ENCODE peak calls at places on chromosomes 13 and 19, in five cellular contexts. One of them, this sample, is unnamed.

GRCh38 chr19:38587562-38587961 is 30.2 kb downstream of the MAP4K1 start:
- DNase-seq in psoas muscle: no peak
- DNase-seq in astrocyte of the spinal cord: no peak
- DNase-seq in cardiac muscle cell: no peak
- DNase-seq in fibroblast of the aortic adventitia: no peak
- DNase-seq in this sample: no peak

GRCh38 chr13:49303533-49304252 is 56.0 kb downstream of the CDADC1 start:
- DNase-seq in cardiac muscle cell: no peak
- DNase-seq in psoas muscle: peak; percentile 24
- DNase-seq in astrocyte of the spinal cord: no peak
- DNase-seq in fibroblast of the aortic adventitia: no peak
- DNase-seq in this sample: no peak

GRCh38 chr13:92842145-92842544 is 384.5 kb upstream of the GPC6 start:
- DNase-seq in psoas muscle: no peak
- DNase-seq in astrocyte of the spinal cord: peak; percentile 91
- DNase-seq in fibroblast of the aortic adventitia: peak; percentile 96
- DNase-seq in cardiac muscle cell: peak; percentile 91
- DNase-seq in this sample: no peak

GRCh38 chr13:113616281-113616906 is 31.8 kb downstream of the TFDP1 start:
- DNase-seq in cardiac muscle cell: peak; percentile 84
- DNase-seq in astrocyte of the spinal cord: peak; percentile 8
- DNase-seq in psoas muscle: no peak
- DNase-seq in fibroblast of the aortic adventitia: no peak
- DNase-seq in this sample: no peak

GRCh38 chr13:98340026-98340425 is 163.0 kb upstream of the RNF113B start:
- DNase-seq in astrocyte of the spinal cord: no peak
- DNase-seq in fibroblast of the aortic adventitia: no peak
- DNase-seq in psoas muscle: no peak
- DNase-seq in cardiac muscle cell: peak; percentile 20
- DNase-seq in this sample: no peak

GRCh38 chr19:38661996-38662395 is 14.5 kb downstream of the ACTN4 start:
- DNase-seq in psoas muscle: no peak
- DNase-seq in astrocyte of the spinal cord: no peak
- DNase-seq in fibroblast of the aortic adventitia: no peak
- DNase-seq in cardiac muscle cell: no peak
- DNase-seq in this sample: no peak

GRCh38 chr13:38430761-38431160 is 81.1 kb downstream of the UFM1 start:
- DNase-seq in fibroblast of the aortic adventitia: no peak
- DNase-seq in cardiac muscle cell: no peak
- DNase-seq in psoas muscle: no peak
- DNase-seq in astrocyte of the spinal cord: no peak
- DNase-seq in this sample: no peak

GRCh38 chr13:98226520-98226919 is 49.5 kb upstream of the RNF113B start:
- DNase-seq in fibroblast of the aortic adventitia: no peak
- DNase-seq in cardiac muscle cell: no peak
- DNase-seq in psoas muscle: no peak
- DNase-seq in astrocyte of the spinal cord: no peak
- DNase-seq in this sample: no peak

GRCh38 chr13:59120297-59120843 is 1043.4 kb downstream of the DIAPH3 start:
- DNase-seq in fibroblast of the aortic adventitia: peak; percentile 33
- DNase-seq in astrocyte of the spinal cord: no peak
- DNase-seq in cardiac muscle cell: peak; percentile 31
- DNase-seq in psoas muscle: no peak
- DNase-seq in this sample: no peak

GRCh38 chr19:31943305-31943704 is 402.1 kb upstream of the ZNF507 start:
- DNase-seq in psoas muscle: no peak
- DNase-seq in fibroblast of the aortic adventitia: no peak
- DNase-seq in cardiac muscle cell: no peak
- DNase-seq in astrocyte of the spinal cord: no peak
- DNase-seq in this sample: no peak

GRCh38 chr13:102191951-102192461 is 209.8 kb downstream of the FGF14 start:
- DNase-seq in astrocyte of the spinal cord: peak; percentile 62
- DNase-seq in psoas muscle: no peak
- DNase-seq in fibroblast of the aortic adventitia: peak; percentile 87
- DNase-seq in cardiac muscle cell: peak; percentile 10
- DNase-seq in this sample: no peak

GRCh38 chr13:60221581-60221980 is 57.9 kb upstream of the DIAPH3 start:
- DNase-seq in astrocyte of the spinal cord: no peak
- DNase-seq in psoas muscle: no peak
- DNase-seq in cardiac muscle cell: no peak
- DNase-seq in fibroblast of the aortic adventitia: no peak
- DNase-seq in this sample: no peak

GRCh38 chr13:45121421-45121820 is 1.1 kb downstream of the GTF2F2 start:
- DNase-seq in astrocyte of the spinal cord: peak; percentile 38
- DNase-seq in psoas muscle: no peak
- DNase-seq in cardiac muscle cell: peak; percentile 40
- DNase-seq in fibroblast of the aortic adventitia: peak; percentile 42
- DNase-seq in this sample: no peak

GRCh38 chr13:99741979-99742378 is 229.6 kb downstream of the ZIC5 start:
- DNase-seq in astrocyte of the spinal cord: no peak
- DNase-seq in cardiac muscle cell: no peak
- DNase-seq in fibroblast of the aortic adventitia: no peak
- DNase-seq in psoas muscle: no peak
- DNase-seq in this sample: no peak

GRCh38 chr19:1276620-1277007 is 1.3 kb downstream of the FAM174C start:
- DNase-seq in astrocyte of the spinal cord: no peak
- DNase-seq in fibroblast of the aortic adventitia: no peak
- DNase-seq in cardiac muscle cell: no peak
- DNase-seq in psoas muscle: no peak
- DNase-seq in this sample: no peak

GRCh38 chr19:47511128-47511517 is 3.7 kb downstream of the NAPA start:
- DNase-seq in astrocyte of the spinal cord: no peak
- DNase-seq in fibroblast of the aortic adventitia: no peak
- DNase-seq in cardiac muscle cell: peak; percentile 52
- DNase-seq in psoas muscle: peak; percentile 52
- DNase-seq in this sample: no peak

GRCh38 chr19:47514151-47514868 is 553 bp downstream of the NAPA start:
- DNase-seq in fibroblast of the aortic adventitia: no peak
- DNase-seq in astrocyte of the spinal cord: no peak
- DNase-seq in cardiac muscle cell: no peak
- DNase-seq in psoas muscle: no peak
- DNase-seq in this sample: no peak

GRCh38 chr19:47511681-47512080 is 3.2 kb downstream of the NAPA start:
- DNase-seq in psoas muscle: peak; percentile 60
- DNase-seq in fibroblast of the aortic adventitia: peak; percentile 26
- DNase-seq in cardiac muscle cell: peak; percentile 52
- DNase-seq in astrocyte of the spinal cord: peak; percentile 18
- DNase-seq in this sample: no peak

GRCh38 chr19:47512183-47512947 is 2.5 kb downstream of the NAPA start:
- DNase-seq in astrocyte of the spinal cord: no peak
- DNase-seq in fibroblast of the aortic adventitia: peak; percentile 64
- DNase-seq in psoas muscle: no peak
- DNase-seq in cardiac muscle cell: peak; percentile 71
- DNase-seq in this sample: peak; percentile 65

DNA sequence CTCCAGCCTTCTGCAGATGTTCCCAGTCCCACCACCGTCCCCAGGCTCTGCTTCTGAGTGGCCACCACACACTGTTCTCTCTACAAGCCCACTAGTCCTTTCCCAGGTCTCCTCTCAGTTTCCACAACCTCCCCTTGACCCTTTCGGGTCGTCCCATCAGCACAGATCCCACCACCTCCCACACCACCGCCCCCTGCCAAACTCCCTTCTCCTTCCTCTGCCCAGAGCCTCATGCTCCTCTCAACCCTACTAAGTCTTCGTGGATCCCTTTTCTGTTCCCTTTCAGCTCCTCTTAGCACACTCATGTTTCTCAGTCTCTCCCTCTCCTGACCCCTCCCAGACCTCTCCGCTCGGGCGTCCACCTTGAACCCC is 1.9 kb downstream of the NAPA start:
- DNase-seq in astrocyte of the spinal cord: no peak
- DNase-seq in fibroblast of the aortic adventitia: no peak
- DNase-seq in cardiac muscle cell: no peak
- DNase-seq in psoas muscle: no peak
- DNase-seq in this sample: no peak
- H3K4me3 ChIP-seq in astrocyte of the spinal cord: no peak overlapping the region
- H3K4me3 ChIP-seq in fibroblast of the aortic adventitia: peak overlapping the region; percentile 99
- H3K4me3 ChIP-seq in cardiac muscle cell: no peak overlapping the region
- H3K4me3 ChIP-seq in psoas muscle: peak overlapping the region; percentile 95
- H3K4me3 ChIP-seq in this sample: peak overlapping the region; percentile 96

GRCh38 chr19:41861846-41862245 is 1.8 kb downstream of the RPS19 start:
- DNase-seq in cardiac muscle cell: no peak
- DNase-seq in astrocyte of the spinal cord: no peak
- DNase-seq in fibroblast of the aortic adventitia: no peak
- DNase-seq in psoas muscle: no peak
- DNase-seq in this sample: no peak
- H3K4me3 ChIP-seq in cardiac muscle cell: no peak overlapping the region
- H3K4me3 ChIP-seq in astrocyte of the spinal cord: peak overlapping the region; percentile 79
- H3K4me3 ChIP-seq in fibroblast of the aortic adventitia: peak overlapping the region; percentile 98
- H3K4me3 ChIP-seq in psoas muscle: peak overlapping the region; percentile 94
- H3K4me3 ChIP-seq in this sample: peak overlapping the region; percentile 90

GRCh38 chr13:31042501-31043165 is 110.2 kb downstream of the TEX26 start:
- DNase-seq in psoas muscle: no peak
- DNase-seq in fibroblast of the aortic adventitia: no peak
- DNase-seq in cardiac muscle cell: no peak
- DNase-seq in astrocyte of the spinal cord: no peak
- DNase-seq in this sample: no peak

GRCh38 chr13:31045621-31046081 is 113.2 kb downstream of the TEX26 start:
- DNase-seq in astrocyte of the spinal cord: peak; percentile 95
- DNase-seq in fibroblast of the aortic adventitia: peak; percentile 92
- DNase-seq in psoas muscle: peak; percentile 54
- DNase-seq in cardiac muscle cell: peak; percentile 94
- DNase-seq in this sample: peak; percentile 88

GRCh38 chr13:31043891-31044657 is 111.6 kb downstream of the TEX26 start:
- DNase-seq in psoas muscle: peak; percentile 74
- DNase-seq in fibroblast of the aortic adventitia: peak; percentile 86
- DNase-seq in cardiac muscle cell: peak; percentile 91
- DNase-seq in astrocyte of the spinal cord: peak; percentile 84
- DNase-seq in this sample: peak; percentile 87

GRCh38 chr13:31046711-31047279 is 114.3 kb downstream of the TEX26 start:
- DNase-seq in fibroblast of the aortic adventitia: peak; percentile 22
- DNase-seq in cardiac muscle cell: peak; percentile 68
- DNase-seq in psoas muscle: peak; percentile 25
- DNase-seq in astrocyte of the spinal cord: peak; percentile 20
- DNase-seq in this sample: no peak

DNA sequence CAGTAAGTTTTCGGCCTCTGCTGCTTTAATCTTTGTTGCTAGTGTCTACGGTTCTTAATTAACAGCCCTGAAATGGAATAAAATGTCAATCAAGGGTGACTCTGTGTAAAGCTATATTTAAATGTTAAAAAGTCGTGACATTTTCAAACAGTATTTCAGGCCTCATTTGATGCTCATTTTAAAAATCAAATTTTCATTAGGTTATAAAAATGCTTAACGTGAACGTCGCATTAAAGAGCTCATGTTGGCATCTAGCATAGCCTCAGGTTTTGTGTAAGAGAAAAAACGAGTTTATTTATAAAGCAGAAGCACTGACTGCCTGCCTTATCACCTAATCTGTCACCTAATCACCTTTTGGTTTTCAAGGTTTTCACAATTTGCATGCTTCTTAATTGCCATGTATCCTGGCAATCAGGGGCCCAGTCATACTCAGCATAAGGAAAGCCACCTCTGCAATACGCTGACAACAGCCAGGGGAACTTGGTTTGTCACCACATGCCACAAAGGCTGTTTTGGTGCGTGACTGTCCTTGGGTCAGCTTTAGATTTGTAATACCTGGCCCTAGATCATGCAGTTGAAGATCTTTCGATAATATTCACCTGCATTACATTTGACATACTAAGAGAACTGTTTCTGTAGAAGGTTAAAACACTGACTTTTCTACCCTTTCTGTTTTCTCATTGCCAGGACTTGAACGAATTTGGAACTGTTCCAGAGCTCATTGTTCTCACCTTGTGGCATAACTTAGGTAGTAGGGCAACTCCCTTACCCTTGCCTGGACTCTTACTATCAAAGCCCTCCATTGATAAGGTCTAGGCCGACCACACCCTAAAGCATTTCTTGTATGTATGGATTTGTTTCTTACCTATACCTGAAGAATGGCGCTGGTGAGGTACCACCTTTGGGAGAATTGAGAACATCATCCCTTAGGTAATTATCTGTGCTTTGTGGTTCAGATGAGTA is 112.5 kb downstream of the TEX26 start:
- DNase-seq in astrocyte of the spinal cord: peak; percentile 2
- DNase-seq in cardiac muscle cell: no peak
- DNase-seq in psoas muscle: no peak
- DNase-seq in fibroblast of the aortic adventitia: no peak
- DNase-seq in this sample: no peak
- H3K4me3 ChIP-seq in astrocyte of the spinal cord: no peak overlapping the region
- H3K4me3 ChIP-seq in cardiac muscle cell: no peak overlapping the region
- H3K4me3 ChIP-seq in psoas muscle: no peak overlapping the region
- H3K4me3 ChIP-seq in fibroblast of the aortic adventitia: no peak overlapping the region
- H3K4me3 ChIP-seq in this sample: no peak overlapping the region

DNA sequence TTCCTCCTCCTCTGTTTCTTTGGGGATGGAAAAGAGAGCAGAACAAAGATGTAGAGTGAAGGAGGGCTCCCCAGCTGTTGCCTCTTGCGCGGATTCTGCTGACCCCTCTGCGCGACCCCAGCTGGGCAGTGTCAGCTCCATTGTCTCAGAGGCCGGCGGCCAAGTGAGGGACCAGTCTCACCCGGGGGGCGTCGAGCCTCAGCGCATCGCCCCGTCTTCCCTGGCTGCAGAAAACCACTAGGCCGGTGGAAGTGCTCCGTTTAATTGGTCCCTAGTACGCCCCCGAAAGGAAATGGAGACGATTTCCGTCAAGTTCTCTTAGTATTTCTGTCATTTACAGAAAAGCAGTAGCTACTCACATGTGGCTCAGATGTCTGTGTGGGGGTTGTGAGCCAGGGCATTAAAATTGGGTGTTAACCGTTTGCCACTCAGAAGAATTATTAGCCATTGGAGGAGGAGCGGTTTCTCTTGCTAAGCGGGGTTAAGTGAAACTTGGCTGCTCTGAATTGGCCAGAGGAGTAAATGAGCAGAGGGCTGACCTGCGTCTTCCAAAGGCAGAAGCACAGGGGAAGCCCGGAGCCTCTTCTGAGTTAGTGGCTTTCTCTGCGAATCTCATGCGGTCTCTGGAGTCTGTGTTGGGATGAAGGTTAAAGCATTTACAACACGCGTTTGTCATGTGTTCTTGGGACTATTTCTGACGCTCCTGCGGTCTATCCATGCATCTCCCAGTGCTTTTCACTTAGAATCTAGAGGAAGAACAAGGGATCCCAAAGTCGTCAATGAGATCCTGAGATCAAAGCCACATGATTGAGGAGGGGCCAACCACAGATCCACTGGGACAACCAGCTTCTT is 132.8 kb upstream of the MYO16 start:
- DNase-seq in psoas muscle: no peak
- DNase-seq in astrocyte of the spinal cord: peak; percentile 23
- DNase-seq in cardiac muscle cell: peak; percentile 3
- DNase-seq in fibroblast of the aortic adventitia: no peak
- DNase-seq in this sample: no peak
- H3K4me3 ChIP-seq in psoas muscle: no peak overlapping the region
- H3K4me3 ChIP-seq in astrocyte of the spinal cord: peak overlapping the region; percentile 45
- H3K4me3 ChIP-seq in cardiac muscle cell: peak overlapping the region; percentile 45
- H3K4me3 ChIP-seq in fibroblast of the aortic adventitia: no peak overlapping the region
- H3K4me3 ChIP-seq in this sample: peak overlapping the region; percentile 46